ENCODE peak calls at places on chromosomes 7 and 10, in seven cellular contexts. B is IMR-90, N is GM12878, D is A549, Y is HepG2, T is H1, J is K562. I is an unnamed sample.

GRCh38 chr7:24831240-24831639 is 74.0 kb upstream of the GSDME start:
- DNase-seq in B (peak; percentile 68), N (no peak), D (no peak), Y (no peak), T (no peak), J (no peak), I (no peak)

GRCh38 chr7:82755705-82756551 is 312.4 kb upstream of the CACNA2D1 start:
- DNase-seq in B (peak; percentile 84), N (no peak), D (no peak), Y (no peak), T (no peak), J (no peak), I (no peak)

GRCh38 chr7:34133983-34134782 is 228.8 kb downstream of the BMPER start:
- DNase-seq in B (peak; percentile 84), N (no peak), D (peak; percentile 64), Y (peak; percentile 18), T (peak; percentile 89), J (peak; percentile 37), I (peak; percentile 64)

GRCh38 chr10:69405221-69405620 is 11.5 kb downstream of the TACR2 start:
- DNase-seq in B (peak; percentile 15), N (no peak), D (no peak), Y (no peak), T (no peak), J (no peak), I (no peak)

GRCh38 chr7:6205921-6206660 is 66.3 kb downstream of the CYTH3 start:
- DNase-seq in B (peak; percentile 44), N (no peak), D (no peak), Y (no peak), T (no peak), J (no peak), I (peak; percentile 82)

GRCh38 chr10:51047857-51048256 is 26.4 kb upstream of the PRKG1 start:
- DNase-seq in B (no peak), N (no peak), D (no peak), Y (no peak), T (no peak), J (no peak), I (no peak)

GRCh38 chr7:85162743-85163142 is 24.1 kb downstream of the SEMA3D start:
- DNase-seq in B (peak; percentile 13), N (no peak), D (no peak), Y (no peak), T (no peak), J (no peak), I (no peak)

GRCh38 chr10:112663181-112663879 is 216.3 kb downstream of the VTI1A start:
- DNase-seq in B (peak; percentile 73), N (no peak), D (peak; percentile 15), Y (peak; percentile 10), T (no peak), J (no peak), I (no peak)

GRCh38 chr10:5592070-5592469 is 67.3 kb downstream of the CALML3 start:
- DNase-seq in B (no peak), N (no peak), D (no peak), Y (no peak), T (no peak), J (no peak), I (no peak)

GRCh38 chr7:77453531-77453930 is 37.4 kb upstream of the GSAP start:
- DNase-seq in B (peak; percentile 57), N (no peak), D (no peak), Y (no peak), T (no peak), J (no peak), I (no peak)

GRCh38 chr10:64463406-64463805 is 942.2 kb downstream of the REEP3 start:
- DNase-seq in B (no peak), N (no peak), D (no peak), Y (no peak), T (no peak), J (no peak), I (no peak)

GRCh38 chr7:1668932-1669485 is 1.1 kb upstream of the ELFN1 start:
- DNase-seq in B (peak; percentile 20), N (no peak), D (no peak), Y (no peak), T (no peak), J (peak; percentile 45), I (peak; percentile 58)

GRCh38 chr10:24952146-24952700 is at the start of gene PRTFDC1:
- DNase-seq in B (no peak), N (no peak), D (peak; percentile 60), Y (no peak), T (peak; percentile 83), J (peak; percentile 56), I (no peak)

GRCh38 chr7:72405389-72405788 is 6.7 kb downstream of the CALN1 start:
- DNase-seq in B (no peak), N (no peak), D (no peak), Y (no peak), T (no peak), J (peak; percentile 52), I (no peak)

GRCh38 chr10:43863859-43864591 is 215.3 kb upstream of the ZNF32 start:
- DNase-seq in B (peak; percentile 85), N (no peak), D (no peak), Y (peak; percentile 96), T (peak; percentile 11), J (no peak), I (no peak)
- TF ChIP-seq USF2 in B (no peak), N (no peak), D (peak; percentile 17), Y (peak; percentile 27), T (no peak), J (no peak), I (no peak)

GRCh38 chr7:132141109-132141508 is 435.2 kb downstream of the PLXNA4 start:
- DNase-seq in B (no peak), N (no peak), D (no peak), Y (no peak), T (no peak), J (no peak), I (no peak)

GRCh38 chr7:132142006-132142405 is 434.3 kb downstream of the PLXNA4 start:
- DNase-seq in B (no peak), N (no peak), D (no peak), Y (no peak), T (no peak), J (no peak), I (no peak)

GRCh38 chr7:132148876-132149275 is 427.4 kb downstream of the PLXNA4 start:
- DNase-seq in B (no peak), N (no peak), D (no peak), Y (no peak), T (no peak), J (no peak), I (no peak)

GRCh38 chr7:132145466-132145865 is 430.8 kb downstream of the PLXNA4 start:
- DNase-seq in B (peak; percentile 34), N (no peak), D (peak; percentile 80), Y (no peak), T (no peak), J (no peak), I (no peak)

DNA sequence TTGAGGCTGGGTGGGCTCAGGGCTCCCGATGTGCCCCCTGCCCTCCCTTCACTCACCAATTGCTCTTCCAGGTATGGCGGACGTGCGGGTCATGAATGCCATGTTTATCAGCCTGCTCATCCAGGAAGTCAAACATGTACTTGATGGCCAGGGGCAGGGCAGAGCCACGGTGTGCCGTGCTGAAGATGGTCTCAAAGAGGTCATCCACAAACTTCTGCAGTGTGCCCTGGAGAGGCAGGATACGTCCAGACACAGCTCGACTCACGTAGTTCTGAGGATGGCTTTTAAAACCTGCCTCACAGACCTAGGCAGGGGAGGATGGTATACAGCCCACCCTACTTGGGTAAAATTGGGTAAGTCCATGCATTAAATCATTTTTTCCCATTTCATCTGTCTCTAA is 431.2 kb downstream of the PLXNA4 start:
- DNase-seq in B (no peak), N (no peak), D (no peak), Y (no peak), T (no peak), J (no peak), I (no peak)
- H3K27ac ChIP-seq in B (no peak overlapping the region), N (no peak overlapping the region), D (peak overlapping the region; percentile 58), Y (no peak overlapping the region), T (no peak overlapping the region), J (no peak overlapping the region), I (peak overlapping the region; percentile 54)

DNA sequence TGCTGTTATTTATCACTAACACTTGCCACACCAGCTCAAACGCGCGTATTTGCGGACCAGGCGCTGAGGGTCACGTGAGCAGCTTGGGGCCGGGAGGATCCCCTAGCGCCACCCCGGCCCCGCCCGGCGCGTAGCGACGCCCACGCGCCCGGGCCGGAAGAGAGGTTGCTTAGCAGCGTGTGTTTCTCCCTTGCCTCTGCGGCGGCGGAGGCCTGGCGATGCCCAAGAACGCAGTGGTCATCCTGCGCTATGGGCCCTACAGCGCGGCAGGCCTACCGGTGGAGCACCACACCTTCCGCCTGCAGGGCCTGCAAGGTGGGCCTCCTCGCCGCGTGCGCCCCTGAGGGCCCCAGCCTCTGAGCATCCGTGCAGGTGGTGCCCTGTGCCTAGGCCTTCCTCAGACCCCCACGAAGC is at the start of gene C10orf53:
- DNase-seq in B (peak; percentile 16), N (no peak), D (no peak), Y (no peak), T (peak; percentile 83), J (peak; percentile 87), I (peak; percentile 95)
- TF ChIP-seq USF2 in B (peak; percentile 74), N (no peak), D (no peak), Y (no peak), T (peak; percentile 89), J (peak; percentile 98), I (peak; percentile 69)

GRCh38 chr7:28986028-28986427 is 27.9 kb upstream of the TRIL start:
- DNase-seq in B (no peak), N (no peak), D (no peak), Y (no peak), T (no peak), J (no peak), I (no peak)

GRCh38 chr7:28989596-28989980 is 31.5 kb upstream of the TRIL start:
- DNase-seq in B (no peak), N (no peak), D (no peak), Y (no peak), T (no peak), J (no peak), I (no peak)

GRCh38 chr7:28986723-28987122 is 28.6 kb upstream of the TRIL start:
- DNase-seq in B (peak; percentile 77), N (no peak), D (no peak), Y (no peak), T (no peak), J (no peak), I (no peak)

GRCh38 chr7:28988818-28989595 is 30.9 kb upstream of the TRIL start:
- DNase-seq in B (peak; percentile 93), N (no peak), D (no peak), Y (no peak), T (no peak), J (no peak), I (no peak)

DNA sequence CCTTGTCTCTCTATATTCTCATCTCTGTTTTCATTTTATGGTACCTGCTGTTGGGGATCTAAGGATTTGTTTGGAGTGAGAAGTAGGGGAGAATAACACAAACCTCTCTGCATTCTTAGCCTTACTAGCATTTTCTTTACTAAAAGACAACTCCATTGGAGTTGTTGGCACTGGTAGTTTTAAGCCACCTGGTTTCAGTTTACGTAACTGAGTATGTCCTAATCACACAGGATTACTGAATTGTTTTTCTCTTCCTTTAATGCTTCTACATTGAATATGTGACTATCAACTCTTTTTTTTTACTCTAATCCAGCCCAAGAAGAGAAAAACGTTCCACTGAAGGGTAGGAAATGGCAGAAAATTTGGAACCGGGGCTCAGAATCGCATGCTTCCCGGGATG is 30.0 kb upstream of the TRIL start:
- DNase-seq in B (peak; percentile 38), N (no peak), D (no peak), Y (no peak), T (no peak), J (no peak), I (no peak)
- H3K27ac ChIP-seq in B (no peak overlapping the region), N (no peak overlapping the region), D (no peak overlapping the region), Y (no peak overlapping the region), T (no peak overlapping the region), J (no peak overlapping the region), I (peak overlapping the region; percentile 45)

GRCh38 chr7:135853499-135853898 is 104.9 kb upstream of the FAM180A start:
- DNase-seq in B (no peak), N (no peak), D (no peak), Y (no peak), T (no peak), J (no peak), I (no peak)
- TF ChIP-seq USF2 in B (no peak), N (no peak), D (no peak), Y (no peak), T (no peak), J (no peak), I (no peak)